ENCODE peak calls at places on chromosomes 7 and 10, in ten cellular contexts. W, Q, I, V, J, O, L, U, F and G are unnamed samples.

GRCh38 chr7:94395141-94396041 is 696 bp downstream of the COL1A2 start:
- DNase-seq in W (no peak), Q (no peak), I (no peak), V (no peak), J (peak), O (peak), L (peak), U (peak), F (peak), G (no peak)

GRCh38 chr7:42746226-42746625 is 165.6 kb downstream of the C7orf25 start:
- DNase-seq in W (no peak), Q (no peak), I (no peak), V (no peak), J (no peak), O (no peak), L (no peak), U (no peak), F (peak), G (no peak)

GRCh38 chr10:119412244-119412750 is 130.2 kb downstream of the RGS10 start:
- DNase-seq in W (peak), Q (no peak), I (peak), V (no peak), J (no peak), O (peak), L (no peak), U (no peak), F (peak), G (peak)

GRCh38 chr7:71591876-71592275 is 459.9 kb downstream of the GALNT17 start:
- DNase-seq in W (no peak), Q (no peak), I (no peak), V (no peak), J (no peak), O (no peak), L (no peak), U (no peak), F (no peak), G (no peak)

GRCh38 chr7:129947701-129948100 is 5.1 kb downstream of the UBE2H start:
- DNase-seq in W (no peak), Q (no peak), I (no peak), V (no peak), J (no peak), O (no peak), L (no peak), U (no peak), F (peak), G (no peak)

GRCh38 chr7:135275971-135276580 is 42.4 kb downstream of the STRA8 start:
- DNase-seq in W (no peak), Q (no peak), I (no peak), V (no peak), J (no peak), O (no peak), L (no peak), U (no peak), F (no peak), G (no peak)

GRCh38 chr10:30829921-30830671 is 200.5 kb upstream of the LYZL2 start:
- DNase-seq in W (no peak), Q (no peak), I (no peak), V (no peak), J (no peak), O (no peak), L (no peak), U (no peak), F (peak), G (no peak)

GRCh38 chr10:28986117-28986792 is 302.6 kb upstream of the LYZL1 start:
- DNase-seq in W (no peak), Q (no peak), I (no peak), V (no peak), J (no peak), O (peak), L (no peak), U (no peak), F (no peak), G (no peak)

GRCh38 chr10:43407576-43408330 is 1.2 kb downstream of the HNRNPF start:
- DNase-seq in W (peak), Q (peak), I (peak), V (peak), J (peak), O (peak), L (peak), U (peak), F (peak), G (peak)

GRCh38 chr7:32890553-32891045 is 961 bp downstream of the KBTBD2 start:
- DNase-seq in W (no peak), Q (peak), I (no peak), V (peak), J (peak), O (peak), L (peak), U (peak), F (peak), G (no peak)

GRCh38 chr7:135856356-135857144 is 107.9 kb upstream of the FAM180A start:
- DNase-seq in W (no peak), Q (no peak), I (no peak), V (no peak), J (no peak), O (peak), L (no peak), U (no peak), F (peak), G (no peak)

GRCh38 chr10:30422981-30423654 is 10.9 kb upstream of the MAP3K8 start:
- DNase-seq in W (peak), Q (no peak), I (peak), V (no peak), J (peak), O (peak), L (no peak), U (peak), F (peak), G (no peak)